ENCODE peak calls at places on chromosomes 16 and 17, in eight cellular contexts. V, J, P, S, G, B, T and U are unnamed samples. For H3K27me3, the result is how much of the 10 kb centered on the place peaks cover.

GRCh38 chr17:29363716-29364115 is 26.4 kb upstream of the TAOK1 start:
- DNase-seq in V (no peak), J (no peak), P (no peak), S (no peak), G (no peak), B (no peak), T (no peak), U (no peak)

GRCh38 chr16:64858076-64858475 is 263.8 kb downstream of the CDH11 start:
- DNase-seq in V (no peak), J (no peak), P (no peak), S (no peak), G (no peak), B (no peak), T (no peak), U (no peak)

GRCh38 chr17:17363638-17364337 is 60.6 kb downstream of the NT5M start:
- DNase-seq in V (peak), J (no peak), P (peak), S (peak), G (no peak), B (peak), T (no peak), U (no peak)

GRCh38 chr16:24499193-24499814 is 40.1 kb upstream of the RBBP6 start:
- DNase-seq in V (no peak), J (no peak), P (no peak), S (no peak), G (no peak), B (no peak), T (no peak), U (no peak)

GRCh38 chr17:82180776-82181528 is 31.7 kb downstream of the CCDC57 start:
- DNase-seq in V (no peak), J (no peak), P (no peak), S (no peak), G (no peak), B (peak), T (no peak), U (no peak)

GRCh38 chr17:75526555-75527270 is 1.2 kb downstream of the LLGL2 start:
- DNase-seq in V (no peak), J (no peak), P (no peak), S (no peak), G (no peak), B (no peak), T (no peak), U (no peak)

GRCh38 chr16:50021509-50021908 is 3.5 kb upstream of the CNEP1R1 start:
- DNase-seq in V (no peak), J (no peak), P (no peak), S (no peak), G (no peak), B (no peak), T (no peak), U (no peak)

GRCh38 chr16:31131841-31132271 is 3.7 kb downstream of the PRSS8 start:
- DNase-seq in V (no peak), J (no peak), P (no peak), S (no peak), G (no peak), B (no peak), T (no peak), U (no peak)

GRCh38 chr17:83124871-83125514 is 45.6 kb downstream of the METRNL start:
- DNase-seq in V (peak), J (no peak), P (no peak), S (peak), G (no peak), B (peak), T (no peak), U (no peak)

GRCh38 chr17:28615260-28615940 is 1.4 kb upstream of the RSKR start:
- DNase-seq in V (no peak), J (no peak), P (no peak), S (no peak), G (no peak), B (no peak), T (no peak), U (no peak)

GRCh38 chr17:1455291-1455747 is 713 bp downstream of the CRK start:
- DNase-seq in V (peak), J (peak), P (peak), S (peak), G (peak), B (peak), T (peak), U (peak)

GRCh38 chr16:73020409-73020884 is 27.5 kb downstream of the ZFHX3 start:
- DNase-seq in V (peak), J (peak), P (no peak), S (no peak), G (peak), B (peak), T (no peak), U (peak)

GRCh38 chr17:40349477-40350409 is 14.8 kb downstream of the GJD3 start:
- DNase-seq in V (peak), J (no peak), P (no peak), S (no peak), G (no peak), B (no peak), T (peak), U (peak)

GRCh38 chr17:76697702-76698465 is 12.9 kb downstream of the MXRA7 start:
- DNase-seq in V (no peak), J (no peak), P (no peak), S (no peak), G (no peak), B (no peak), T (no peak), U (no peak)

GRCh38 chr17:79097226-79098055 is 22.8 kb downstream of the ENGASE start:
- DNase-seq in V (no peak), J (no peak), P (no peak), S (no peak), G (no peak), B (no peak), T (no peak), U (no peak)

GRCh38 chr17:81902653-81903414 is 796 bp downstream of the NPB start:
- DNase-seq in V (no peak), J (no peak), P (no peak), S (no peak), G (no peak), B (no peak), T (no peak), U (no peak)

GRCh38 chr16:11615756-11616447 is 29.2 kb upstream of the LITAF start:
- DNase-seq in V (no peak), J (no peak), P (no peak), S (no peak), G (no peak), B (no peak), T (no peak), U (no peak)

GRCh38 chr17:50151937-50152547 is 1.6 kb upstream of the PPP1R9B start:
- DNase-seq in V (peak), J (no peak), P (peak), S (peak), G (peak), B (peak), T (peak), U (peak)

GRCh38 chr16:57134982-57135381 is 42.6 kb downstream of the CPNE2 start:
- DNase-seq in V (no peak), J (no peak), P (no peak), S (no peak), G (no peak), B (no peak), T (no peak), U (no peak)

GRCh38 chr17:42078396-42079042 is 19.8 kb downstream of the ZNF385C start:
- DNase-seq in V (no peak), J (no peak), P (no peak), S (no peak), G (no peak), B (no peak), T (no peak), U (no peak)

GRCh38 chr16:12002447-12003006 is 26.0 kb downstream of the SNX29 start:
- DNase-seq in V (no peak), J (no peak), P (no peak), S (no peak), G (no peak), B (no peak), T (peak), U (no peak)

GRCh38 chr17:46942441-46943217 is 19.7 kb downstream of the GOSR2 start:
- DNase-seq in V (peak), J (no peak), P (peak), S (peak), G (peak), B (no peak), T (peak), U (peak)

GRCh38 chr17:82496529-82497434 is 22.8 kb upstream of the FOXK2 start:
- DNase-seq in V (peak), J (peak), P (peak), S (peak), G (peak), B (peak), T (peak), U (peak)

GRCh38 chr17:77396610-77397009 is 255.8 kb downstream of the SEC14L1 start:
- DNase-seq in V (no peak), J (no peak), P (no peak), S (no peak), G (no peak), B (no peak), T (no peak), U (no peak)

GRCh38 chr17:11209906-11210305 is 31.1 kb upstream of the SHISA6 start:
- DNase-seq in V (no peak), J (no peak), P (no peak), S (no peak), G (no peak), B (no peak), T (no peak), U (no peak)

GRCh38 chr17:15261063-15261817 is 3.9 kb downstream of the PMP22 start:
- DNase-seq in V (peak), J (no peak), P (no peak), S (peak), G (no peak), B (peak), T (peak), U (peak)

GRCh38 chr17:76086384-76086783 is 7.4 kb downstream of the ZACN start:
- DNase-seq in V (no peak), J (no peak), P (no peak), S (peak), G (no peak), B (no peak), T (no peak), U (no peak)

GRCh38 chr16:56226840-56227525 is 35.7 kb downstream of the GNAO1 start:
- DNase-seq in V (no peak), J (no peak), P (no peak), S (no peak), G (no peak), B (no peak), T (no peak), U (no peak)

GRCh38 chr17:31623990-31624389 is 232.5 kb downstream of the RAB11FIP4 start:
- DNase-seq in V (no peak), J (no peak), P (no peak), S (no peak), G (no peak), B (no peak), T (no peak), U (no peak)

GRCh38 chr17:73257516-73257915 is 4.2 kb downstream of the CPSF4L start:
- DNase-seq in V (no peak), J (no peak), P (no peak), S (no peak), G (no peak), B (peak), T (peak), U (no peak)

GRCh38 chr17:28901866-28902818 is 737 bp downstream of the DHRS13 start:
- DNase-seq in V (no peak), J (no peak), P (peak), S (peak), G (no peak), B (no peak), T (peak), U (peak)

GRCh38 chr17:29603109-29603674 is 10.3 kb downstream of the ANKRD13B start:
- DNase-seq in V (peak), J (no peak), P (no peak), S (no peak), G (no peak), B (no peak), T (no peak), U (peak)

GRCh38 chr17:40058151-40058784 is 4.1 kb upstream of the MED24 start:
- DNase-seq in V (no peak), J (no peak), P (no peak), S (no peak), G (no peak), B (no peak), T (no peak), U (no peak)

GRCh38 chr17:52233176-52233575 is 74.7 kb upstream of the CA10 start:
- DNase-seq in V (no peak), J (no peak), P (no peak), S (no peak), G (no peak), B (no peak), T (no peak), U (no peak)

GRCh38 chr17:50954641-50955121 is 88.5 kb upstream of the TOB1 start:
- DNase-seq in V (no peak), J (no peak), P (no peak), S (no peak), G (no peak), B (no peak), T (no peak), U (no peak)

GRCh38 chr16:30348929-30349328 is 6.2 kb downstream of the CD2BP2 start:
- DNase-seq in V (no peak), J (no peak), P (no peak), S (no peak), G (no peak), B (no peak), T (no peak), U (no peak)

GRCh38 chr16:53713403-53714013 is 9.6 kb downstream of the FTO start:
- DNase-seq in V (no peak), J (no peak), P (no peak), S (no peak), G (no peak), B (no peak), T (no peak), U (no peak)

GRCh38 chr17:75650874-75651273 is 16.1 kb downstream of the RECQL5 start:
- DNase-seq in V (no peak), J (no peak), P (no peak), S (no peak), G (no peak), B (no peak), T (no peak), U (no peak)

GRCh38 chr17:2157081-2157480 is 102.2 kb downstream of the HIC1 start:
- DNase-seq in V (no peak), J (no peak), P (no peak), S (no peak), G (peak), B (peak), T (no peak), U (no peak)

DNA sequence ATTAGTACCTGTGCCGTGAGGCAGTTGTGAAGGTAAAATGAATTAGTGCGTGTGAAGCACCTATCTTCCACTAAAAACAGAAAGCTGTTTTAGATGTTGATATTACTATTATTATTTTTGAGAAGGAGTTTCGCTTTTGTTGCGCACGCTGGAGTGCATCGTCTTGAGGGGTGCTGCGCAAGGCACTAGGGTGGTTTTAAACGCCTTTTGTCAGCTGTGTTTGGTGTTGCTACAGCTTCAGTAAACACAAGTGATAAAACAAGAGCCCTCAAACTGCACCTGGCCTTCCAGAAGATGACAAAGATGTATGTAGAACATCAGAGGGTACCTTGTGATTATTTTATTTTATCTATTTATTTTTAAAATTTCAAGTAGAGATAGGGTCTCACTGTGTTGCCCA is 38.2 kb downstream of the PLCG2 start:
- DNase-seq in V (no peak), J (no peak), P (no peak), S (no peak), G (no peak), B (no peak), T (no peak), U (no peak)
- H3K27me3 ChIP-seq in V (under half), J (under half), P (under half), S (under half), G (under half), B (under half), T (under half), U (under half)

DNA sequence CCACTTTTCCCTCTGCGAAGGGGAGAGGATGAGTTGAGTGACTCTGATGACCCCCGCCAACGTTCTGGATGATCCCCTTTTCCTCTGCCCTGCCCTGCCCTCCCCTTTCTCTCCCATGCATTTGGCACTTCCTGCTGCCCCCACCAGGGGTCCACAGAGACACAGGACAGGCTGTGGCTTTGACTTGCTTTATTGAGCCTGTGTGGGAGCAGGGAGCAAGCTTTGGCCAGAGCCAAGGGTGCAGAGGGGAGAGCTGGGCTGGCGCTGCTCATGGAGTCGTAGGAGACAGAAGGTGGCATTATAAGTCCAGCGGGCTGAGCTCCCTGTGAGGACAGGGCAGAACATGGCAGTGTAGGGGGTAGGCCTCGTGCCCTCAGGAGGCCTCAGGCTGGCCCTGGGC is 1.6 kb downstream of the PPY start:
- DNase-seq in V (no peak), J (no peak), P (no peak), S (no peak), G (no peak), B (no peak), T (no peak), U (no peak)
- TF ChIP-seq CTCF in V (peak), J (peak), P (no peak), S (no peak), G (peak), B (no peak), T (no peak), U (peak)

GRCh38 chr16:46404028-46404427 is 217.2 kb downstream of the SHCBP1 start:
- DNase-seq in V (no peak), J (no peak), P (no peak), S (no peak), G (no peak), B (no peak), T (no peak), U (no peak)
- H3K27me3 ChIP-seq in V (under half), J (under half), P (under half), S (under half), G (under half), B (under half), T (under half), U (under half)

GRCh38 chr16:17755158-17755557 is 284.4 kb upstream of the XYLT1 start:
- DNase-seq in V (no peak), J (no peak), P (no peak), S (no peak), G (no peak), B (no peak), T (no peak), U (no peak)
- TF ChIP-seq CTCF in V (no peak), J (no peak), P (no peak), S (no peak), G (no peak), B (no peak), T (no peak), U (no peak)

DNA sequence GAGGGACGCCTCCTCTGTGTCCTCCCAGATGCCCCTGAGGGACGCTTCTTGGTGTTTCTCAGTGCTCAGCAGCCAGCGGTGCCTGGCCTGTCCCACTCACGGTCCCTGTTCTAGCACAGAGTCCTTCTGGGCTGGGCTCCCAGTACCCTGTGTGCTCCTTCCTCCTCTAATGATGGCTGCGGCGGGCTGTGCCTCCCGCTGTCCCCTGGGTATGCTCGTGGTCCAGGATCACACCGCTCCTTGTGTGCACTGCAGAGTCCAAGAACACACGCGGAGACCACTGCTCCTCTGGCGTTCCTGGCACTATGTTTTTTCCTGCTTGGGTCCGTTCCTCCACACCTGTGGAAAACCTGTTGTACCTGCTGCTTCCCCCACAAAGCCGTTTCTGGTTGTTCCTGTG is 15.1 kb upstream of the IRF8 start:
- DNase-seq in V (no peak), J (no peak), P (no peak), S (no peak), G (no peak), B (no peak), T (no peak), U (no peak)
- H3K27me3 ChIP-seq in V (under half), J (under half), P (under half), S (under half), G (under half), B (under half), T (under half), U (half or more)

GRCh38 chr17:80511222-80512180 is 33.1 kb upstream of the RPTOR start:
- DNase-seq in V (no peak), J (no peak), P (no peak), S (no peak), G (no peak), B (no peak), T (no peak), U (no peak)
- TF ChIP-seq CTCF in V (no peak), J (no peak), P (no peak), S (no peak), G (no peak), B (no peak), T (no peak), U (no peak)